ENCODE peak calls at places on chromosome 16, in eight cellular contexts. N is NCI-H748 treated with DMSO at 0.1 percent for 48 hours; K is stimulated activated CD8-positive, alpha-beta memory T cell treated with anti-CD3 and anti-CD28 coated beads, Interleukin-12 subunit alpha, Interleukin-12 subunit beta, amount 100 ng/mL, for 4 hours; D is NCI-H1092; R is HuH-7.5; W is iPS DF 6.9; E is ureter; X is A172. T is an unnamed sample.
A peak's percentile ranks its signal among the peaks of the same experiment; 100 is the strongest.

GRCh38 chr16:50366126-50366525 is 2.7 kb downstream of the BRD7 start:
- DNase-seq in X (no peak), R (no peak), K (no peak), N (no peak), E (no peak), W (no peak), D (no peak), T (no peak)

GRCh38 chr16:17325744-17326143 is 145.0 kb downstream of the XYLT1 start:
- DNase-seq in N (no peak), R (no peak), X (no peak), D (no peak), K (no peak), W (no peak), E (no peak), T (no peak)

GRCh38 chr16:4601317-4602186 is 13.1 kb downstream of the UBALD1 start:
- DNase-seq in D (peak; percentile 49), K (no peak), X (no peak), W (no peak), E (no peak), N (no peak), R (no peak), T (no peak)

GRCh38 chr16:23640669-23640958 is 496 bp downstream of the PALB2 start:
- DNase-seq in K (peak; percentile 7), D (no peak), X (peak; percentile 4), R (peak; percentile 15), W (peak; percentile 4), N (no peak), E (no peak), T (no peak)

GRCh38 chr16:22782299-22782698 is 31.7 kb upstream of the HS3ST2 start:
- DNase-seq in N (no peak), K (no peak), W (no peak), X (no peak), D (no peak), E (no peak), R (no peak), T (no peak)

GRCh38 chr16:67404740-67405226 is 11.5 kb upstream of the TPPP3 start:
- DNase-seq in K (no peak), N (no peak), W (no peak), E (peak; percentile 86), R (no peak), D (no peak), X (no peak), T (no peak)

GRCh38 chr16:20430948-20431347 is 20.4 kb upstream of the ACSM2A start:
- DNase-seq in R (no peak), E (no peak), D (no peak), W (no peak), K (no peak), N (no peak), X (no peak), T (no peak)

GRCh38 chr16:81485225-81485624 is 40.6 kb downstream of the CMIP start:
- DNase-seq in W (no peak), D (no peak), K (no peak), E (no peak), X (peak; percentile 33), N (no peak), R (no peak), T (no peak)

GRCh38 chr16:2675714-2676113 is 6.6 kb upstream of the KCTD5 start:
- DNase-seq in N (no peak), X (no peak), K (no peak), W (no peak), E (no peak), D (no peak), R (no peak), T (no peak)

GRCh38 chr16:11342021-11342855 is 3.0 kb upstream of the RMI2 start:
- DNase-seq in X (no peak), R (no peak), N (no peak), W (no peak), E (no peak), D (no peak), K (no peak), T (no peak)

GRCh38 chr16:55478827-55479559 is at the start of gene MMP2:
- DNase-seq in W (no peak), N (no peak), E (peak; percentile 79), R (no peak), D (no peak), X (peak; percentile 54), K (no peak), T (no peak)

GRCh38 chr16:14475370-14476139 is 154.5 kb downstream of the PARN start:
- DNase-seq in R (peak; percentile 25), X (no peak), K (no peak), E (peak; percentile 53), W (no peak), N (no peak), D (peak; percentile 28), T (no peak)

GRCh38 chr16:88633684-88634140 is 4.7 kb upstream of the IL17C start:
- DNase-seq in K (peak; percentile 66), D (no peak), N (no peak), X (peak; percentile 51), R (peak; percentile 96), E (no peak), W (no peak), T (no peak)

GRCh38 chr16:81697321-81697885 is 81.7 kb upstream of the PLCG2 start:
- DNase-seq in N (no peak), E (no peak), D (no peak), W (no peak), R (peak; percentile 88), K (peak; percentile 15), X (peak; percentile 47), T (no peak)

GRCh38 chr16:72400257-72401078 is 228.5 kb upstream of the PMFBP1 start:
- DNase-seq in W (peak; percentile 60), R (peak; percentile 30), N (peak; percentile 32), D (peak; percentile 31), X (peak; percentile 67), E (no peak), K (no peak), T (peak; percentile 11)

GRCh38 chr16:66442502-66443268 is 15.6 kb downstream of the BEAN1 start:
- DNase-seq in R (no peak), K (no peak), D (no peak), X (no peak), W (no peak), E (no peak), N (no peak), T (no peak)

T was measured in NCI-H2107.